ENCODE peak calls at places on chromosomes 2 and 18, in eight cellular contexts. U is RWPE2; N is H54; D is ureter; L is substantia nigra; B is NCI-H2107; H is effector CD4-positive, alpha-beta T cell; R is activated CD8-positive, alpha-beta memory T cell treated with anti-CD3 and anti-CD28 coated beads for 4 hours. K is an unnamed sample.

GRCh38 chr2:120675460-120676130 is 60.1 kb upstream of the GLI2 start:
- DNase-seq in U (no peak), L (peak; percentile 33), N (peak; percentile 67), H (peak; percentile 21), B (no peak), D (peak; percentile 87), R (no peak), K (no peak)

GRCh38 chr2:217933326-217933993 is 69.3 kb downstream of the TNS1 start:
- DNase-seq in U (no peak), L (no peak), R (no peak), N (no peak), B (no peak), H (no peak), D (no peak), K (peak; percentile 43)

GRCh38 chr2:101361519-101361918 is 25.8 kb downstream of the CREG2 start:
- DNase-seq in N (no peak), L (no peak), H (no peak), R (no peak), B (no peak), D (no peak), U (no peak), K (no peak)

GRCh38 chr2:155528034-155528433 is 804.5 kb downstream of the NR4A2 start:
- DNase-seq in D (no peak), N (no peak), R (no peak), U (no peak), B (no peak), H (no peak), L (no peak), K (no peak)

GRCh38 chr2:55901941-55902340 is 21.6 kb downstream of the EFEMP1 start:
- DNase-seq in L (no peak), R (no peak), H (no peak), D (no peak), N (no peak), U (no peak), B (no peak), K (no peak)

GRCh38 chr2:78699696-78700095 is 325.8 kb upstream of the REG3G start:
- DNase-seq in R (no peak), B (no peak), L (no peak), D (no peak), N (no peak), U (no peak), H (no peak), K (no peak)

GRCh38 chr2:238415036-238415764 is 11.5 kb upstream of the ASB1 start:
- DNase-seq in U (no peak), R (no peak), D (no peak), B (no peak), H (no peak), N (no peak), L (no peak), K (no peak)

GRCh38 chr18:79552696-79553095 is 126.9 kb upstream of the CTDP1 start:
- DNase-seq in B (no peak), H (no peak), U (peak; percentile 40), R (no peak), L (no peak), N (no peak), D (peak; percentile 37), K (no peak)

GRCh38 chr2:223619486-223620129 is 17.4 kb upstream of the SCG2 start:
- DNase-seq in U (no peak), B (no peak), L (no peak), H (no peak), D (no peak), N (no peak), R (no peak), K (no peak)

GRCh38 chr2:200944467-200945394 is 18.7 kb downstream of the ORC2 start:
- DNase-seq in R (peak; percentile 9), L (no peak), U (peak; percentile 85), B (no peak), H (no peak), D (no peak), N (peak; percentile 29), K (no peak)

GRCh38 chr2:3492951-3493609 is 26.3 kb downstream of the ADI1 start:
- DNase-seq in L (no peak), U (no peak), R (no peak), H (no peak), N (no peak), B (no peak), D (peak; percentile 62), K (no peak)

GRCh38 chr2:88838165-88838635 is 146.7 kb downstream of the RPIA start:
- DNase-seq in D (no peak), H (no peak), R (no peak), U (no peak), B (no peak), L (no peak), N (no peak), K (no peak)

K was measured in NCI-H187.